ENCODE peak calls at places on chromosomes 3 and 15, in four cellular contexts. Q is endothelial cell, B is HL-60, W is psoas muscle. G is an unnamed sample.

GRCh38 chr15:31452595-31453557 is 126.2 kb downstream of the KLF13 start:
- DNase-seq in Q (no peak), W (peak; percentile 82), B (no peak), G (no peak)

GRCh38 chr3:180420804-180421203 is 181.2 kb upstream of the TTC14 start:
- DNase-seq in Q (no peak), B (no peak), W (no peak), G (no peak)

GRCh38 chr15:42215854-42216829 is 8.0 kb upstream of the VPS39 start:
- DNase-seq in B (no peak), W (no peak), Q (no peak), G (no peak)

GRCh38 chr15:49918106-49918505 is 200.9 kb downstream of the ATP8B4 start:
- DNase-seq in B (no peak), W (no peak), Q (no peak), G (no peak)

GRCh38 chr15:100686021-100686724 is 83.8 kb downstream of the ASB7 start:
- DNase-seq in W (peak; percentile 90), B (no peak), Q (no peak), G (peak; percentile 79)

GRCh38 chr3:127412578-127413317 is 124.9 kb upstream of the PRR20G start:
- DNase-seq in B (no peak), W (peak; percentile 22), Q (no peak), G (peak; percentile 48)

GRCh38 chr3:113221703-113222257 is 10.4 kb downstream of the BOC start:
- DNase-seq in B (no peak), W (no peak), Q (no peak), G (no peak)

GRCh38 chr15:96126859-96127258 is 203.6 kb upstream of the NR2F2 start:
- DNase-seq in Q (no peak), W (no peak), B (no peak), G (no peak)

GRCh38 chr3:157156844-157157635 is 2.9 kb downstream of the CCNL1 start:
- DNase-seq in B (no peak), Q (no peak), W (no peak), G (no peak)

GRCh38 chr15:22780267-22780666 is 6.2 kb upstream of the NIPA1 start:
- DNase-seq in W (no peak), Q (no peak), B (no peak), G (no peak)

GRCh38 chr3:24447836-24448235 is 46.8 kb downstream of the THRB start:
- DNase-seq in W (no peak), Q (no peak), B (no peak), G (no peak)

GRCh38 chr3:37183976-37184375 is 9.6 kb upstream of the LRRFIP2 start:
- DNase-seq in W (no peak), Q (no peak), B (no peak), G (no peak)

GRCh38 chr3:55162031-55162784 is 234.3 kb upstream of the LRTM1 start:
- DNase-seq in W (no peak), Q (no peak), B (no peak), G (no peak)

GRCh38 chr3:52472239-52472783 is 16.9 kb downstream of the NISCH start:
- DNase-seq in B (no peak), Q (no peak), W (no peak), G (no peak)

GRCh38 chr15:33985287-33985686 is 17.0 kb downstream of the CHRM5 start:
- DNase-seq in Q (no peak), B (no peak), W (no peak), G (no peak)

GRCh38 chr15:79916424-79916823 is 19.6 kb upstream of the MTHFS start:
- DNase-seq in Q (no peak), W (no peak), B (no peak), G (no peak)

GRCh38 chr15:95162069-95162468 is 930.7 kb downstream of the MCTP2 start:
- DNase-seq in B (no peak), W (no peak), Q (no peak), G (no peak)

GRCh38 chr3:196216681-196217211 is 412 bp downstream of the SLC51A start:
- DNase-seq in B (no peak), W (no peak), Q (no peak), G (no peak)

GRCh38 chr3:125302932-125303331 is 72.2 kb downstream of the ZNF148 start:
- DNase-seq in B (no peak), W (no peak), Q (no peak), G (no peak)

GRCh38 chr3:99862208-99862607 is 44.5 kb downstream of the CMSS1 start:
- DNase-seq in B (no peak), Q (no peak), W (no peak), G (no peak)

GRCh38 chr15:45858491-45858890 is 223.7 kb downstream of the SQOR start:
- DNase-seq in B (no peak), Q (no peak), W (no peak), G (no peak)

GRCh38 chr3:118277803-118278202 is 756.8 kb downstream of the IGSF11 start:
- DNase-seq in B (no peak), Q (no peak), W (no peak), G (no peak)

GRCh38 chr3:41507336-41508062 is 308.2 kb downstream of the CTNNB1 start:
- DNase-seq in Q (no peak), W (no peak), B (no peak), G (no peak)

GRCh38 chr3:149564079-149564478 is 89.6 kb downstream of the TM4SF4 start:
- DNase-seq in W (no peak), B (no peak), Q (no peak), G (no peak)

GRCh38 chr3:54353547-54354339 is 231.4 kb downstream of the CACNA2D3 start:
- DNase-seq in W (no peak), B (no peak), Q (no peak), G (no peak)

GRCh38 chr15:31261266-31262142 is 65.1 kb upstream of the KLF13 start:
- DNase-seq in Q (no peak), B (no peak), W (peak; percentile 47), G (peak; percentile 66)

GRCh38 chr3:181330257-181330656 is 340.7 kb upstream of the DNAJC19 start:
- DNase-seq in B (no peak), W (no peak), Q (no peak), G (no peak)

GRCh38 chr3:134748698-134749097 is 46.4 kb upstream of the EPHB1 start:
- DNase-seq in W (no peak), Q (no peak), B (no peak), G (no peak)

GRCh38 chr15:87874896-87875661 is 381.5 kb downstream of the NTRK3 start:
- DNase-seq in B (no peak), Q (peak; percentile 7), W (peak; percentile 59), G (peak; percentile 65)

GRCh38 chr15:63250312-63250965 is 27.0 kb upstream of the APH1B start:
- DNase-seq in B (no peak), W (no peak), Q (no peak), G (no peak)

GRCh38 chr15:66966256-66966655 is 99.1 kb upstream of the SMAD3 start:
- DNase-seq in Q (no peak), W (no peak), B (no peak), G (no peak)
- TF ChIP-seq CTCF in Q (peak; percentile 49), W (peak; percentile 6), B (no peak), G (no peak)

GRCh38 chr3:131053021-131053420 is 26.3 kb downstream of the NEK11 start:
- DNase-seq in Q (no peak), W (no peak), B (no peak), G (no peak)
- TF ChIP-seq CTCF in Q (no peak), W (peak; percentile 22), B (no peak), G (no peak)

GRCh38 chr15:72927451-72927850 is 124.8 kb upstream of the NEO1 start:
- DNase-seq in W (no peak), B (no peak), Q (no peak), G (no peak)

GRCh38 chr15:72919936-72920455 is 132.3 kb upstream of the NEO1 start:
- DNase-seq in W (no peak), B (no peak), Q (no peak), G (no peak)

GRCh38 chr15:72925661-72926060 is 126.6 kb upstream of the NEO1 start:
- DNase-seq in B (no peak), W (no peak), Q (no peak), G (no peak)

DNA sequence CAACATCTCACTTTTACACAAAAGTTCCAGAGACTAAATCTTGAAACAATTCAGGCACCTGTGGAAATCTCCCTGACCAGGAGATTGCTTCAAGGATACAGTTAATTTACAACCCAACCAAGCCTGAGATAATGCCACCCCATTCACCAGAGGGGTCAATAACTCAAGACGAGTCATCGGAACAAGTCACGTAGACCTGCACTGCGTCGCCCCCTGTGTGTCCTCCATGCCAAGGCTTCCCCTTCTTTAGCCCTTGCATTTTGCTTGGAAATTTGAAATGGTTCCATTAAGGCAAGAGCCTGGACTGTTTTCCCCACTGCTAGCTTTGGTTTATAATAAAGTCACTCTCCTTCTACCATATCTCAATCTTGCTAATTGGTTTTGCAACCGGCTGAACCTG is 129.0 kb upstream of the NEO1 start:
- DNase-seq in W (no peak), Q (no peak), B (no peak), G (no peak)
- TF ChIP-seq CTCF in W (no peak), Q (no peak), B (no peak), G (no peak)

GRCh38 chr3:46378426-46378942 is 7.7 kb downstream of the CCR5 start:
- DNase-seq in B (peak; percentile 45), Q (peak; percentile 73), W (peak; percentile 78), G (peak; percentile 73)

GRCh38 chr3:46383946-46384330 is 13.2 kb downstream of the CCR5 start:
- DNase-seq in W (no peak), Q (no peak), B (no peak), G (no peak)

GRCh38 chr3:46380471-46381215 is 9.9 kb downstream of the CCR5 start:
- DNase-seq in B (no peak), W (peak; percentile 56), Q (no peak), G (no peak)

GRCh38 chr3:46383211-46383945 is 12.6 kb downstream of the CCR5 start:
- DNase-seq in Q (no peak), W (no peak), B (no peak), G (no peak)

DNA sequence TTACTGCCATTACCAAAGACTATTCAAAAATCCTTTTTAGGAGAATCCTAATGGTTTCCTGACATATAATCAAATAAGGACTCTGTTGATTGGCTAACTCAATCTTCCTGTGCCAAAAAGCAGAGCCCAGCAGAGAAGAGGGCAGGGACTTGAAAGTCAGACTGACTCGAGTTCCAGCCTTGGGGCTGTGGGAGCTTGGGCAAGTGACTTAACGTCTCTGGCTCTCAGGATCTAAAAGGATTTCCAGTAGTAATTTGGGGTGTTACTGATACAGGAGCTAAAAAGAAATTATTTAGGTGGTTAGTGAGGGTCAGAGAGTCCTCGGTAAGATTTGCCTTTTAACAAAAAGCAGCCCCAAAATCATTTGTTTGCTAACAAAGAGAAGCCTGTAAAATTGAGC is 10.9 kb downstream of the CCR5 start:
- DNase-seq in Q (no peak), B (no peak), W (no peak), G (no peak)
- TF ChIP-seq CTCF in Q (no peak), B (no peak), W (no peak), G (no peak)

GRCh38 chr3:46183330-46183729 is 24.8 kb downstream of the CCR1 start:
- DNase-seq in W (no peak), B (no peak), Q (no peak), G (no peak)
- TF ChIP-seq CTCF in W (no peak), B (no peak), Q (no peak), G (no peak)

DNA sequence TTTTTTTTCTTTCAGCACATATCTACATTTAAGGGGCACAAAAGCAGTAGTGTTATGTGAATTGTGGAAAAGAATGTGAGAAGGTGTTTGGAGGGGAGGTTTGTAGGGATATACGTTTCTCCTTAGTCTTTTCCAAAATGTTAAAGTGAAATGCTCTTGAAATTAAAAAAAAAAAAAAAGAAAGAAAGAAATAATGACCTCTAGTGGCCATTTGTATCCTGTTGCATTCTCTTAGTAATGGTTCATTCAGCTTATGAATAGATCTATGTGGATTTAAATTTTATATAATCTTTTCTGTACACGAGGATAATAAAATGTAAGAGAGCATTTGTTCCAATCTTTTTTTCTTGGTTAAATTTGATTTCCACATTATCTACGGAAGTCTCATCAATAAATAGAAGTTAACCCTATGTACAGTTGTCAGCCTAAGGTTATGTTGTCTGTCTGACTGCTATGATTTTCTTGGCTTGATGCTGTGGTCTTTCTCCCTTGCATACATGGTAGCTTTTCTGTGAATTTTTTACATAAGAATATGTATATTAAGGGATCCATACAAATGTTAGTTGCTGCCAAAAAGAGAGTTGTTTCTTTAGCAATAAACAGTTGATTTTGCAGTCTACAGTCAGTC is 1.7 kb downstream of the P2RY13 start:
- DNase-seq in B (no peak), Q (no peak), W (no peak), G (no peak)
- TF ChIP-seq CTCF in B (peak; percentile 26), Q (peak; percentile 72), W (peak; percentile 52), G (peak; percentile 52)

G was measured in sigmoid colon.